ENCODE peak calls at places on chromosomes 5 and 9, in seven cellular contexts. A, F, Z, L, I, C and V are unnamed samples.

GRCh38 chr5:89849819-89850515 is 559.6 kb downstream of the CETN3 start:
- DNase-seq in A (no peak), F (no peak), Z (no peak), L (no peak), I (no peak), C (no peak), V (no peak)

GRCh38 chr9:133619791-133620190 is 10.6 kb upstream of the FAM163B start:
- DNase-seq in A (no peak), F (no peak), Z (peak), L (no peak), I (no peak), C (no peak), V (no peak)

GRCh38 chr5:61280766-61281427 is 51.2 kb upstream of the ZSWIM6 start:
- DNase-seq in A (no peak), F (no peak), Z (no peak), L (no peak), I (no peak), C (no peak), V (no peak)

GRCh38 chr9:104921067-104921741 is 6.8 kb downstream of the ABCA1 start:
- DNase-seq in A (no peak), F (no peak), Z (no peak), L (no peak), I (no peak), C (no peak), V (no peak)

GRCh38 chr5:173699959-173700358 is 83.5 kb upstream of the BOD1 start:
- DNase-seq in A (no peak), F (no peak), Z (no peak), L (no peak), I (no peak), C (no peak), V (no peak)

GRCh38 chr5:122683631-122684030 is 91.2 kb upstream of the SNX2 start:
- DNase-seq in A (no peak), F (no peak), Z (no peak), L (no peak), I (no peak), C (no peak), V (no peak)

GRCh38 chr5:95823738-95824609 is 1.4 kb upstream of the GLRX start:
- DNase-seq in A (peak), F (peak), Z (no peak), L (peak), I (peak), C (peak), V (no peak)

GRCh38 chr9:78383130-78383529 is 86.2 kb downstream of the PSAT1 start:
- DNase-seq in A (peak), F (no peak), Z (no peak), L (peak), I (no peak), C (no peak), V (no peak)

GRCh38 chr5:55289808-55290207 is 17.7 kb downstream of the DHX29 start:
- DNase-seq in A (no peak), F (no peak), Z (no peak), L (no peak), I (no peak), C (no peak), V (no peak)
- TF ChIP-seq CTCF in A (no peak), F (no peak), Z (no peak), L (no peak), I (no peak), C (no peak), V (no peak)

DNA sequence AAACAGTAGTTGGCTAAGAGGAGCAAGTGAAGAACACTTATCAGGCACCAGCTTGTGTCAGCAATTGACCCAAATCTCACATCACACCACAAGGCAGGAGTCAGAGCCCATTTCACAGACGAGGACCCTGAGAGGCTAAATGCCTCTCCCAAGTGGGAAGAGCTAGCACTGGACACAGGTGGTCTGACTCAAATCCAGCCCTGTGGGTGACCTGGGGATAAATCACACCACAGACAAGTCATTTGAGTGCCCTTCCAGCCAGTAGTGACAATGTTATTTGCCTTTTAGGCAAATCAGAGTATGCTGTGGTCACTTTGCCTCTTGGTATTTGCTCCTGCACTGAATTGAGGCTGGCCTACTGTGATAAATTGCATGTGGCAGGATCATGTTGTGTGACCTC is 138.7 kb downstream of the SYK start:
- DNase-seq in A (no peak), F (no peak), Z (no peak), L (no peak), I (no peak), C (no peak), V (no peak)
- TF ChIP-seq CTCF in A (no peak), F (no peak), Z (no peak), L (no peak), I (no peak), C (no peak), V (no peak)

DNA sequence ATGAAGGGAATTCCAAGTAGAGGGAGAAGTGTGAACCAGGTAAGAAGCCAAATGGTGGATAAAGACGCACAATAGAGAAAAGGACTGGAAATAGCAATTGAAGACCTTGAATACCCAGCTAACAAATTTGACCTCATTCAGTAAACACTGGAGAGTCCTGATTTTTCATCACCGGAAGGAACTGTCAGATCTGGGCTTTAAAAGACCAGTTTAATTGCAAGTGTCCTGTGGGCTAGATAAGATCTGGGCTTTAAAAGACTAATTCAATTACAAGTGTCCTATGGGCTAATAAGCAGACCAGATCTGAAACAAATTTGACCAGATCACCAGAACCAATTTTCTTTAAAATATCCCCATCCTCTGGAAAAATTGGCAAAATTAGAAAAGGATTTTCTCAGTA is 380.0 kb downstream of the ACTL7B start:
- DNase-seq in A (no peak), F (no peak), Z (no peak), L (no peak), I (no peak), C (no peak), V (no peak)
- TF ChIP-seq CTCF in A (no peak), F (no peak), Z (no peak), L (no peak), I (no peak), C (no peak), V (no peak)

GRCh38 chr5:41747291-41747690 is 122.9 kb downstream of the OXCT1 start:
- DNase-seq in A (no peak), F (no peak), Z (no peak), L (peak), I (no peak), C (peak), V (no peak)
- TF ChIP-seq CTCF in A (no peak), F (no peak), Z (no peak), L (no peak), I (no peak), C (no peak), V (no peak)